ENCODE peak calls at places on chromosome 20, in ten cellular contexts. B, V, Z, A, G, Y, S, E, N and D are unnamed samples. For H3K4me1, the result is how much of the 10 kb centered on the place peaks cover.

GRCh38 chr20:48620112-48620485 is 207.7 kb downstream of the PREX1 start:
- DNase-seq in A (no peak), V (no peak), S (no peak), Y (peak), E (peak), Z (no peak), B (no peak), N (no peak), G (no peak), D (no peak)

GRCh38 chr20:49112596-49113274 is 66.6 kb downstream of the CSE1L start:
- DNase-seq in Z (no peak), S (no peak), Y (no peak), B (no peak), A (no peak), V (no peak), G (no peak), E (no peak), N (no peak), D (no peak)

GRCh38 chr20:37749620-37750403 is 56.0 kb downstream of the CTNNBL1 start:
- DNase-seq in N (no peak), S (no peak), Y (no peak), G (no peak), A (peak), B (no peak), V (no peak), Z (no peak), E (no peak), D (no peak)

GRCh38 chr20:13119583-13119982 is 101.5 kb upstream of the ISM1 start:
- DNase-seq in A (peak), G (peak), V (peak), E (no peak), Y (peak), B (no peak), S (no peak), Z (no peak), N (no peak), D (peak)

GRCh38 chr20:2692036-2692885 is at the start of gene EBF4:
- DNase-seq in G (peak), B (peak), A (peak), S (no peak), Y (peak), Z (no peak), E (peak), N (no peak), V (peak), D (no peak)

GRCh38 chr20:45745015-45745414 is 22.9 kb downstream of the SPINT4 start:
- DNase-seq in V (no peak), Y (no peak), G (no peak), N (no peak), Z (no peak), B (no peak), A (no peak), E (no peak), S (no peak), D (no peak)

GRCh38 chr20:31788578-31788977 is 30.6 kb upstream of the MYLK2 start:
- DNase-seq in B (no peak), Y (no peak), G (no peak), Z (no peak), S (no peak), N (no peak), A (peak), V (no peak), E (no peak), D (no peak)

GRCh38 chr20:23142162-23143050 is 56.3 kb upstream of the CD93 start:
- DNase-seq in B (no peak), V (no peak), E (no peak), Z (peak), A (no peak), S (no peak), Y (no peak), G (no peak), N (no peak), D (no peak)

GRCh38 chr20:58208944-58209343 is 19.5 kb downstream of the ANKRD60 start:
- DNase-seq in E (no peak), A (no peak), S (no peak), N (no peak), B (no peak), G (no peak), Y (no peak), Z (no peak), V (no peak), D (no peak)

GRCh38 chr20:24892931-24893330 is 56.1 kb upstream of the CST7 start:
- DNase-seq in E (no peak), Z (no peak), N (no peak), S (no peak), V (no peak), Y (no peak), A (no peak), G (no peak), B (no peak), D (no peak)

DNA sequence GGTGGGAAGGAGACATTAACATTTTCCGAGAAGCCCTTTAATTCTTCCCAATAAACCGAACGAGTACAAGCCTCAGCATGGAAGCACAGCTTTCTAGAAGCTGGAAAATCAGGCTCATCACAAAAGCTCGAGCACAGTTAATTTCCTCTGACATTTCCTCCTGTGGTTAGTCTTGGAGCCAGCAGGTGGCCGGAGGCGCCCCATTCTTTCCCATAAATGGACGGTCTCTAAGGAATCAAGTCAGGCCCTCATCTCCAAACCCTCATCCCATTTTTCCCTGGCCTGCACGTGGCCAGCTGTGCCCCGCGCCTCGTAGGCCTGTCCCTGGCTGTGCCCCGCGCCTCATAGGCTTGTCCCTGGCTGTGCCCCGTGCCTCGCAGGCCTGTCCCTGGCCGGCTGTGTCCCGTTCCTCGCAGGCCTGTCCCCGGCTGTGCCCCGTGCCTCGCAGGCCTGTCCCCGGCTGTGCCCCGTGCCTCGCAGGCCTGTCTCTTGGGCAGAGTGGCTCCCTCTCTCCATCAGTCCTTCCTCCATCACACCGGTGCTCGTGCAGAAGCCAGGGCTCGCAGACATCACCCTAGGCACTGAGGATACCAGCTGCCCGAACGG is 19.7 kb upstream of the NTSR1 start:
- DNase-seq in S (no peak), E (no peak), Z (no peak), G (no peak), A (peak), B (no peak), N (no peak), V (no peak), Y (no peak), D (no peak)
- TF ChIP-seq CTCF in S (no peak), E (no peak), Z (no peak), G (peak), A (peak), B (no peak), N (no peak), V (peak), Y (no peak), D (no peak)

GRCh38 chr20:7589164-7589563 is 351.1 kb downstream of the HAO1 start:
- DNase-seq in V (no peak), B (no peak), Y (no peak), N (no peak), G (no peak), Z (no peak), A (no peak), S (no peak), E (no peak), D (no peak)

GRCh38 chr20:7585126-7585679 is 355.1 kb downstream of the HAO1 start:
- DNase-seq in V (no peak), Z (no peak), Y (no peak), E (no peak), S (no peak), B (no peak), N (no peak), G (peak), A (no peak), D (no peak)

GRCh38 chr20:7586481-7586880 is 353.8 kb downstream of the HAO1 start:
- DNase-seq in N (no peak), E (no peak), S (no peak), Y (no peak), B (no peak), A (no peak), Z (no peak), V (no peak), G (no peak), D (no peak)
- H3K4me1 ChIP-seq in N (under half), E (under half), S (under half), Y (under half), B (under half), A (under half), Z (under half), V (under half), G (under half), D (under half)

GRCh38 chr20:44517454-44517853 is 4.4 kb downstream of the SERINC3 start:
- DNase-seq in Z (no peak), Y (no peak), S (no peak), A (no peak), E (no peak), B (no peak), N (no peak), V (no peak), G (no peak), D (no peak)

GRCh38 chr20:44522841-44523240 is 971 bp upstream of the SERINC3 start:
- DNase-seq in Z (no peak), G (no peak), Y (no peak), V (no peak), B (no peak), E (no peak), S (no peak), N (no peak), A (no peak), D (no peak)

GRCh38 chr20:44526129-44526528 is 4.3 kb upstream of the SERINC3 start:
- DNase-seq in S (no peak), Z (no peak), G (no peak), E (no peak), B (no peak), V (no peak), N (no peak), Y (no peak), A (no peak), D (no peak)

GRCh38 chr20:44523746-44524145 is 1.9 kb upstream of the SERINC3 start:
- DNase-seq in A (no peak), V (no peak), N (no peak), E (no peak), S (no peak), Y (no peak), B (no peak), Z (no peak), G (no peak), D (no peak)

DNA sequence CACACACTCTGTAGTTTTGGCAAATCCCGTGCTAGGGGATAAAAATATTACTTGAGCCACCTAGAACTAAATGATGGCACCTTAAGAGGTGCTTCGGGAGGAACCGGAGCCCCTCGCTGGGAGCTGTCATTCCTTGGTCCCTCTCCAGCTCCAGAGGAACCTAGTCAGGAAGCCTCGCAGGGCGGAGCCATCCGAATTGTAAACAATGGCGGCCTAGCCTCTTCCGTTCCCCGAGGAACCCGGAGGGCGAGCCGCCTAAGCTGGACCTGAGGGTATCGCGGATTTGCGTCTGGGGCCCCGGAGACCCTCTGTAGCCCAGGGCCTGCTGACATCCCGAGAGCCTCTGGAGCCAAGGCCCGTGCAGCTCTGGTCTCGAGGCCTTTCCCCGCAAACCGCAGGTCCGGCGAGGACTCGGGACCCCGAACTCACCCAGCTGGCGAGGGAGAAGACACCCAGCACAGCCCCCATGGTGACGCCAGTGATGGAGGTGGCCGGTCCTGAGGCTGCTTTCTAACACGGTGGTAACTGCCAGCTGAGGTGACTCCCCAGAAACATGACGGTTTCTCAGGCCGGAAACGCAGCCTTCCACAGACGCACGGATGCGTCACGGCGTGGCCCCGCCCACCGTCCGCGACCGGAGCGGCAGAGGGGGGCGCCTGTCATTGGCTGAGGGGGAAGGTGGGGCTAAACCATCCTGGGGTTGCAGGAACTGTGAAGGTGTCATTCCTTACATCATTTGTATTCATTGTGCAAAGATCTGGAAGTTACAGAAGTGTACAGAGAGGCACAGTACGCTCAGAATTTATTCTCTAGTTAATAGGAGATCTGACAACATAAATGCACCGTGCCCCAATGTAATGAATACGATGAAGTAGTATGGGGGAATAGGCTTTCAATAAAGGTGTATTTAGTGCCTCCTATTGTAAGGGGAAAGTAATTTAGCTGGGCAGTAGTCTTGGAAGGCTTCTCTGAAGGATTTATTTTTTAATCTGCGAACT is at the start of gene SERINC3:
- DNase-seq in A (peak), S (peak), Z (peak), Y (peak), G (peak), E (peak), N (peak), B (peak), V (peak), D (peak)
- TF ChIP-seq CTCF in A (no peak), S (no peak), Z (no peak), Y (peak), G (peak), E (no peak), N (no peak), B (no peak), V (no peak), D (no peak)

DNA sequence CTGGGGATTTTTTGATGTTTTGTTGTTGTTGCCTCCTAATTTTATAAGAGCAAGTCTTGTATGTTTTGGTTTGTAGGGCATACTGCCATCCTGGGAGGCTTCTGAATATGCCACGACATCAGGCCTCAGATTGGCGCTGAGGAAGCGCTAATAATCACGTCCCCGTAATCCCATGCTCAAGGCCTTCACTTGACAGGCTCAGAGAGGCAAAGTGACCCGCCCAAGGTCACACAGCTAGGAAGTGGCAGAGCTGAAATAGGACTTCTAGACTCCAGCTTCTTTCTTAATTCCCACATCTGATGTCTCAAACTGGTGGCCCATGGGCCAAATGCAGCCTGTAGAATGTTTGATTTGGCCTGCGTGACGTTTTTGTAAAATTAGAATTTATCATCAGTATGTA is 73.5 kb upstream of the PTPN1 start:
- DNase-seq in S (no peak), N (no peak), E (no peak), Y (no peak), Z (no peak), A (no peak), B (peak), G (no peak), V (no peak), D (no peak)
- H3K4me1 ChIP-seq in S (under half), N (under half), E (under half), Y (under half), Z (under half), A (under half), B (under half), G (under half), V (under half), D (under half)